ENCODE peak calls at places on chromosome 1, in eight cellular contexts. One of them, this sample, is unnamed.

GRCh38 chr1:66445492-66446181 is 88.3 kb upstream of the SGIP1 start:
- DNase-seq in caudate nucleus: no peak
- DNase-seq in AG08395: no peak
- DNase-seq in fibroblast of lung: no peak
- DNase-seq in WTC11: no peak
- DNase-seq in NCI-H1417 treated with DMSO at 0.1 percent for 48 hours: no peak
- DNase-seq in activated naive CD4-positive, alpha-beta T cell treated with anti-CD3 and anti-CD28 coated beads, Interleukin-2, amount 50 U/mL, for 16 hours: peak; percentile 63
- DNase-seq in stimulated activated CD4-positive, alpha-beta T cell treated with anti-CD3 and anti-CD28 coated beads, TNF-alpha, amount 100 ng/mL, for 1 hour: peak; percentile 15
- DNase-seq in this sample: no peak

GRCh38 chr1:42148166-42148565 is 5.0 kb upstream of the GUCA2B start:
- DNase-seq in fibroblast of lung: no peak
- DNase-seq in NCI-H1417 treated with DMSO at 0.1 percent for 48 hours: no peak
- DNase-seq in activated naive CD4-positive, alpha-beta T cell treated with anti-CD3 and anti-CD28 coated beads, Interleukin-2, amount 50 U/mL, for 16 hours: no peak
- DNase-seq in stimulated activated CD4-positive, alpha-beta T cell treated with anti-CD3 and anti-CD28 coated beads, TNF-alpha, amount 100 ng/mL, for 1 hour: no peak
- DNase-seq in WTC11: no peak
- DNase-seq in AG08395: no peak
- DNase-seq in caudate nucleus: no peak
- DNase-seq in this sample: no peak

GRCh38 chr1:33715195-33715811 is 148.6 kb upstream of the HMGB4 start:
- DNase-seq in activated naive CD4-positive, alpha-beta T cell treated with anti-CD3 and anti-CD28 coated beads, Interleukin-2, amount 50 U/mL, for 16 hours: no peak
- DNase-seq in WTC11: no peak
- DNase-seq in AG08395: no peak
- DNase-seq in fibroblast of lung: no peak
- DNase-seq in caudate nucleus: no peak
- DNase-seq in NCI-H1417 treated with DMSO at 0.1 percent for 48 hours: no peak
- DNase-seq in stimulated activated CD4-positive, alpha-beta T cell treated with anti-CD3 and anti-CD28 coated beads, TNF-alpha, amount 100 ng/mL, for 1 hour: no peak
- DNase-seq in this sample: no peak

GRCh38 chr1:111251570-111251969 is 24.1 kb downstream of the CHI3L2 start:
- DNase-seq in stimulated activated CD4-positive, alpha-beta T cell treated with anti-CD3 and anti-CD28 coated beads, TNF-alpha, amount 100 ng/mL, for 1 hour: no peak
- DNase-seq in fibroblast of lung: no peak
- DNase-seq in NCI-H1417 treated with DMSO at 0.1 percent for 48 hours: no peak
- DNase-seq in activated naive CD4-positive, alpha-beta T cell treated with anti-CD3 and anti-CD28 coated beads, Interleukin-2, amount 50 U/mL, for 16 hours: no peak
- DNase-seq in AG08395: no peak
- DNase-seq in caudate nucleus: no peak
- DNase-seq in WTC11: no peak
- DNase-seq in this sample: no peak

GRCh38 chr1:119308806-119309205 is 59.8 kb upstream of the HAO2 start:
- DNase-seq in caudate nucleus: no peak
- DNase-seq in AG08395: no peak
- DNase-seq in activated naive CD4-positive, alpha-beta T cell treated with anti-CD3 and anti-CD28 coated beads, Interleukin-2, amount 50 U/mL, for 16 hours: no peak
- DNase-seq in NCI-H1417 treated with DMSO at 0.1 percent for 48 hours: no peak
- DNase-seq in stimulated activated CD4-positive, alpha-beta T cell treated with anti-CD3 and anti-CD28 coated beads, TNF-alpha, amount 100 ng/mL, for 1 hour: no peak
- DNase-seq in fibroblast of lung: no peak
- DNase-seq in WTC11: no peak
- DNase-seq in this sample: no peak

GRCh38 chr1:51237714-51238403 is 1.8 kb downstream of the RNF11 start:
- DNase-seq in NCI-H1417 treated with DMSO at 0.1 percent for 48 hours: no peak
- DNase-seq in activated naive CD4-positive, alpha-beta T cell treated with anti-CD3 and anti-CD28 coated beads, Interleukin-2, amount 50 U/mL, for 16 hours: no peak
- DNase-seq in WTC11: no peak
- DNase-seq in AG08395: peak; percentile 29
- DNase-seq in fibroblast of lung: peak; percentile 61
- DNase-seq in stimulated activated CD4-positive, alpha-beta T cell treated with anti-CD3 and anti-CD28 coated beads, TNF-alpha, amount 100 ng/mL, for 1 hour: no peak
- DNase-seq in caudate nucleus: no peak
- DNase-seq in this sample: no peak

GRCh38 chr1:30461640-30462039 is 261.7 kb downstream of the MATN1 start:
- DNase-seq in caudate nucleus: no peak
- DNase-seq in NCI-H1417 treated with DMSO at 0.1 percent for 48 hours: no peak
- DNase-seq in activated naive CD4-positive, alpha-beta T cell treated with anti-CD3 and anti-CD28 coated beads, Interleukin-2, amount 50 U/mL, for 16 hours: no peak
- DNase-seq in WTC11: no peak
- DNase-seq in fibroblast of lung: no peak
- DNase-seq in AG08395: no peak
- DNase-seq in stimulated activated CD4-positive, alpha-beta T cell treated with anti-CD3 and anti-CD28 coated beads, TNF-alpha, amount 100 ng/mL, for 1 hour: no peak
- DNase-seq in this sample: no peak

GRCh38 chr1:187067160-187067559 is 238.4 kb downstream of the PLA2G4A start:
- DNase-seq in fibroblast of lung: no peak
- DNase-seq in activated naive CD4-positive, alpha-beta T cell treated with anti-CD3 and anti-CD28 coated beads, Interleukin-2, amount 50 U/mL, for 16 hours: no peak
- DNase-seq in stimulated activated CD4-positive, alpha-beta T cell treated with anti-CD3 and anti-CD28 coated beads, TNF-alpha, amount 100 ng/mL, for 1 hour: no peak
- DNase-seq in caudate nucleus: no peak
- DNase-seq in NCI-H1417 treated with DMSO at 0.1 percent for 48 hours: no peak
- DNase-seq in AG08395: no peak
- DNase-seq in WTC11: no peak
- DNase-seq in this sample: no peak

GRCh38 chr1:108854226-108855019 is 2.5 kb downstream of the AKNAD1 start:
- DNase-seq in caudate nucleus: no peak
- DNase-seq in activated naive CD4-positive, alpha-beta T cell treated with anti-CD3 and anti-CD28 coated beads, Interleukin-2, amount 50 U/mL, for 16 hours: no peak
- DNase-seq in NCI-H1417 treated with DMSO at 0.1 percent for 48 hours: no peak
- DNase-seq in stimulated activated CD4-positive, alpha-beta T cell treated with anti-CD3 and anti-CD28 coated beads, TNF-alpha, amount 100 ng/mL, for 1 hour: no peak
- DNase-seq in WTC11: no peak
- DNase-seq in fibroblast of lung: no peak
- DNase-seq in AG08395: peak; percentile 46
- DNase-seq in this sample: no peak

GRCh38 chr1:213032651-213033050 is 17.0 kb upstream of the ANGEL2 start:
- DNase-seq in WTC11: no peak
- DNase-seq in AG08395: no peak
- DNase-seq in fibroblast of lung: no peak
- DNase-seq in NCI-H1417 treated with DMSO at 0.1 percent for 48 hours: no peak
- DNase-seq in caudate nucleus: no peak
- DNase-seq in activated naive CD4-positive, alpha-beta T cell treated with anti-CD3 and anti-CD28 coated beads, Interleukin-2, amount 50 U/mL, for 16 hours: no peak
- DNase-seq in stimulated activated CD4-positive, alpha-beta T cell treated with anti-CD3 and anti-CD28 coated beads, TNF-alpha, amount 100 ng/mL, for 1 hour: no peak
- DNase-seq in this sample: no peak

This sample was measured in Right ventricle myocardium superior.